ENCODE peak calls at places on chromosomes 5 and 9, in eight cellular contexts. R is BE2C; N is T-helper 1 cell; P is hepatocyte; O is stimulated activated naive CD8-positive, alpha-beta T cell treated with anti-CD3 and anti-CD28 coated beads, Interleukin-15, Interleukin-2, amounts not matched to agents 100 U/mL and 50 U/mL, for 24 hours; W is AG08396; E is activated CD8-positive, alpha-beta memory T cell treated with anti-CD3 and anti-CD28 coated beads, Interleukin-2, amount 10 ng/mL, durations not matched to agents 7 days and 5 days; U is NCI-H1105 treated with DMSO at 0.1 percent for 48 hours. J is an unnamed sample.

GRCh38 chr5:1883120-1883924 is 597 bp upstream of the IRX4 start:
- DNase-seq in R (no peak), N (no peak), P (peak; percentile 41), O (no peak), W (peak; percentile 63), E (no peak), U (peak; percentile 37), J (peak; percentile 71)

GRCh38 chr9:114287763-114288232 is 35.1 kb upstream of the ORM1 start:
- DNase-seq in R (no peak), N (no peak), P (no peak), O (no peak), W (no peak), E (no peak), U (no peak), J (no peak)

GRCh38 chr9:93012998-93013855 is 45.3 kb upstream of the SUSD3 start:
- DNase-seq in R (no peak), N (no peak), P (no peak), O (no peak), W (no peak), E (no peak), U (no peak), J (peak; percentile 15)

GRCh38 chr5:1950708-1951103 is 68.0 kb upstream of the IRX4 start:
- DNase-seq in R (no peak), N (no peak), P (no peak), O (no peak), W (no peak), E (no peak), U (no peak), J (no peak)

GRCh38 chr5:6307304-6307703 is 71.0 kb downstream of the MED10 start:
- DNase-seq in R (no peak), N (no peak), P (no peak), O (no peak), W (no peak), E (no peak), U (no peak), J (no peak)

GRCh38 chr9:132997591-132997990 is 19.1 kb downstream of the GFI1B start:
- DNase-seq in R (no peak), N (no peak), P (peak; percentile 58), O (no peak), W (peak; percentile 57), E (no peak), U (no peak), J (no peak)

GRCh38 chr5:120463991-120464626 is at the start of gene PRR16:
- DNase-seq in R (peak; percentile 83), N (no peak), P (peak; percentile 85), O (peak; percentile 32), W (peak; percentile 89), E (no peak), U (peak; percentile 41), J (peak; percentile 89)

GRCh38 chr9:111482656-111483418 is 1.3 kb downstream of the ECPAS start:
- DNase-seq in R (peak; percentile 61), N (peak; percentile 46), P (peak; percentile 86), O (peak; percentile 73), W (peak; percentile 81), E (peak; percentile 79), U (peak; percentile 52), J (peak; percentile 84)

GRCh38 chr5:36180556-36181350 is 28.8 kb downstream of the SKP2 start:
- DNase-seq in R (no peak), N (no peak), P (no peak), O (no peak), W (no peak), E (no peak), U (no peak), J (no peak)

GRCh38 chr9:94918038-94918753 is 191.7 kb downstream of the AOPEP start:
- DNase-seq in R (no peak), N (no peak), P (no peak), O (no peak), W (no peak), E (no peak), U (no peak), J (no peak)

J was measured in D341Med.